ENCODE peak calls at places on chromosomes 11 and 22, in nine cellular contexts. H is lung, T is SK-N-SH, N is tibial nerve, W is fibroblast of lung, P is GM23338, K is upper lobe of right lung, S is lower lobe of right lung, I is H1. C is an unnamed sample. For H3K4me1, the result is how much of the 10 kb centered on the place peaks cover.

GRCh38 chr11:10605941-10606381 is 37.5 kb upstream of the LYVE1 start:
- DNase-seq in S (peak), W (peak), N (peak), I (no peak), K (peak), H (peak), P (peak), T (no peak), C (no peak)

GRCh38 chr11:130189492-130190210 is 30.1 kb downstream of the ST14 start:
- DNase-seq in K (no peak), S (no peak), T (no peak), H (no peak), I (no peak), N (no peak), P (peak), W (no peak), C (no peak)

GRCh38 chr11:14973621-14974020 is 1.5 kb upstream of the CALCA start:
- DNase-seq in P (peak), T (peak), K (peak), I (peak), N (no peak), H (no peak), S (no peak), W (peak), C (no peak)

GRCh38 chr11:76512851-76513653 is 68.2 kb downstream of the EMSY start:
- DNase-seq in I (no peak), S (no peak), W (peak), T (peak), P (peak), K (no peak), N (no peak), H (no peak), C (no peak)

GRCh38 chr11:78251083-78251699 is 62.5 kb downstream of the USP35 start:
- DNase-seq in K (no peak), I (no peak), W (peak), P (no peak), S (no peak), T (no peak), N (no peak), H (no peak), C (no peak)

GRCh38 chr22:43956805-43957463 is 1.7 kb downstream of the SAMM50 start:
- DNase-seq in S (no peak), P (peak), W (no peak), K (peak), N (no peak), I (no peak), T (no peak), H (no peak), C (no peak)

GRCh38 chr11:20342347-20343279 is 20.9 kb upstream of the HTATIP2 start:
- DNase-seq in T (no peak), K (no peak), S (no peak), N (no peak), W (no peak), I (peak), H (no peak), P (peak), C (no peak)

GRCh38 chr11:57562596-57562995 is 4.9 kb downstream of the UBE2L6 start:
- DNase-seq in S (no peak), K (no peak), P (peak), W (no peak), I (no peak), T (no peak), N (no peak), H (no peak), C (no peak)

GRCh38 chr11:19719960-19720359 is 7.3 kb downstream of the NAV2 start:
- DNase-seq in W (no peak), K (no peak), P (no peak), N (no peak), S (no peak), H (no peak), I (no peak), T (no peak), C (no peak)

GRCh38 chr11:57205046-57205671 is 23.4 kb downstream of the LRRC55 start:
- DNase-seq in W (peak), H (no peak), N (no peak), T (no peak), I (no peak), K (no peak), S (no peak), P (peak), C (no peak)

GRCh38 chr11:86116386-86116726 is 47.5 kb upstream of the PICALM start:
- DNase-seq in W (peak), P (no peak), T (peak), I (no peak), S (no peak), K (no peak), N (no peak), H (no peak), C (no peak)

GRCh38 chr11:28964811-28965210 is 856.6 kb downstream of the METTL15 start:
- DNase-seq in P (no peak), I (no peak), W (peak), K (no peak), N (no peak), T (no peak), S (no peak), H (no peak), C (no peak)

GRCh38 chr22:49998718-49999062 is 13.9 kb downstream of the IL17REL start:
- DNase-seq in S (peak), K (peak), I (no peak), W (no peak), T (no peak), P (no peak), N (no peak), H (no peak), C (no peak)

GRCh38 chr11:6099577-6099976 is 7.9 kb upstream of the OR56B4 start:
- DNase-seq in S (no peak), P (peak), T (no peak), H (no peak), K (no peak), N (no peak), W (no peak), I (no peak), C (no peak)

GRCh38 chr11:70048279-70049024 is 29.7 kb upstream of the ANO1 start:
- DNase-seq in P (peak), H (no peak), W (no peak), N (no peak), K (no peak), T (peak), S (no peak), I (peak), C (no peak)

GRCh38 chr11:72760543-72761400 is 8.6 kb upstream of the ARAP1 start:
- DNase-seq in T (no peak), I (no peak), K (no peak), W (peak), P (no peak), S (no peak), N (no peak), H (no peak), C (no peak)

GRCh38 chr11:35013514-35014191 is 97.2 kb downstream of the PDHX start:
- DNase-seq in H (no peak), W (peak), K (no peak), P (no peak), I (no peak), T (no peak), N (no peak), S (no peak), C (no peak)

GRCh38 chr11:75189911-75190310 is 39.0 kb downstream of the SLCO2B1 start:
- DNase-seq in K (peak), N (no peak), I (no peak), T (no peak), W (no peak), S (no peak), P (no peak), H (no peak), C (no peak)

GRCh38 chr11:8928981-8929615 is 3.6 kb downstream of the C11orf16 start:
- DNase-seq in N (no peak), H (no peak), I (no peak), K (no peak), S (no peak), T (no peak), W (peak), P (no peak), C (no peak)

GRCh38 chr11:69588270-69588669 is 52.7 kb upstream of the CCND1 start:
- DNase-seq in P (peak), T (no peak), S (no peak), H (no peak), K (no peak), N (no peak), I (no peak), W (peak), C (peak)

GRCh38 chr22:26952654-26953379 is 295.4 kb downstream of the MIAT start:
- DNase-seq in P (peak), K (no peak), I (peak), T (peak), S (no peak), H (no peak), W (no peak), N (no peak), C (no peak)

GRCh38 chr11:58628446-58628845 is 6.0 kb downstream of the CNTF start:
- DNase-seq in N (no peak), T (no peak), I (no peak), K (no peak), W (peak), H (no peak), P (no peak), S (no peak), C (no peak)

GRCh38 chr11:95256204-95256819 is 25.3 kb upstream of the SESN3 start:
- DNase-seq in P (no peak), T (no peak), H (peak), W (peak), S (no peak), N (no peak), K (no peak), I (no peak), C (no peak)

GRCh38 chr11:67290801-67291200 is 1.7 kb downstream of the ANKRD13D start:
- DNase-seq in T (no peak), I (no peak), K (peak), H (no peak), S (peak), P (no peak), N (no peak), W (peak), C (no peak)

GRCh38 chr11:58923300-58923788 is 15.9 kb upstream of the GLYATL1 start:
- DNase-seq in K (no peak), W (peak), N (no peak), T (peak), I (peak), H (no peak), S (no peak), P (peak), C (no peak)

GRCh38 chr11:15735711-15736110 is 620.6 kb downstream of the SOX6 start:
- DNase-seq in W (no peak), H (no peak), P (no peak), S (no peak), N (no peak), T (no peak), I (no peak), K (no peak), C (no peak)

GRCh38 chr11:110367571-110367970 is 62.2 kb upstream of the FDX1 start:
- DNase-seq in S (no peak), K (no peak), P (no peak), H (no peak), W (no peak), T (no peak), I (no peak), N (no peak), C (no peak)

GRCh38 chr11:111465400-111465799 is 46.8 kb downstream of the BTG4 start:
- DNase-seq in P (no peak), S (no peak), H (no peak), I (no peak), K (no peak), W (peak), T (no peak), N (no peak), C (no peak)

GRCh38 chr11:7672276-7672959 is 882 bp downstream of the CYB5R2 start:
- DNase-seq in P (no peak), W (no peak), N (no peak), H (no peak), T (no peak), I (no peak), K (no peak), S (no peak), C (no peak)

GRCh38 chr11:17743026-17743807 is 8.6 kb downstream of the KCNC1 start:
- DNase-seq in H (no peak), N (no peak), T (no peak), P (no peak), K (peak), W (no peak), S (no peak), I (no peak), C (no peak)

GRCh38 chr22:49514656-49515055 is 313.0 kb downstream of the BRD1 start:
- DNase-seq in I (no peak), W (no peak), S (no peak), N (no peak), P (no peak), T (no peak), K (no peak), H (no peak), C (no peak)

GRCh38 chr11:79173615-79174014 is 267.2 kb downstream of the TENM4 start:
- DNase-seq in T (no peak), I (no peak), N (peak), H (no peak), P (peak), W (peak), K (no peak), S (no peak), C (no peak)

GRCh38 chr11:69707156-69707555 is 3.3 kb upstream of the FGF19 start:
- DNase-seq in W (no peak), T (no peak), S (no peak), K (no peak), I (no peak), N (no peak), H (no peak), P (peak), C (no peak)

GRCh38 chr11:86244063-86244521 is 461 bp upstream of the EED start:
- DNase-seq in W (peak), T (peak), H (peak), I (no peak), P (peak), S (peak), K (peak), N (peak), C (no peak)

GRCh38 chr11:123183391-123184099 is 11.5 kb downstream of the CLMP start:
- DNase-seq in I (no peak), N (no peak), S (no peak), H (no peak), T (no peak), W (peak), K (no peak), P (no peak), C (no peak)

DNA sequence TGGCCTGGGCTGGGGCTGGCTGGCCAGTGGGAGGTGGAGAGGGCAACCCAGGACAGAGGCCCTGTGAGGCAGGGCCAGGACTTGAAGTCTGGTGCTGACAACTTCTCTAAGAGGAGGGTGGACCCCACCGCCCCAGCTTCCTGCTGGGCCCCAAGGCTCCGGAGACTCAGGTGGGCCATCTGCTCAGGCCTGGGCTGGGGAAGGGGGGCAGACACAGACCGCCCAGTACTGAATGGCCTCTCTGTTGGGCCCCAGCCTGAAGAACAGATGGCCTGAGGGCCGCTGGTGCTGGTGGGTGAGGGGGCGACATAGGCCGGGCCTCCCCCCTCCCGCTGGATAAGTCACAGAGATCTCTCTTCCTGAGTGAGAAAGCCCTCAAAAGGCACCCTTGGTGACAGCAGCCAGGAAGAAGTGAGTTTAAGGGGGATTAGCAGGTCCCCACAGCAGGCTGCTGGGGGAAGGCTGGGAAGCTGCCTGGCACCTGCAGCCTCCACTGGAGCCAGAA is 12.4 kb upstream of the TP53I11 start:
- DNase-seq in T (peak), P (no peak), S (no peak), N (no peak), K (no peak), W (no peak), H (no peak), I (no peak), C (no peak)
- H3K4me1 ChIP-seq in T (under half), P (half or more), S (under half), N (under half), K (under half), W (under half), H (under half), I (under half), C (under half)

GRCh38 chr11:31887180-31887579 is 76.1 kb upstream of the PAX6 start:
- DNase-seq in P (peak), S (no peak), K (no peak), I (peak), T (peak), H (no peak), N (no peak), W (no peak), C (no peak)
- TF ChIP-seq CTCF in P (peak), S (no peak), K (no peak), I (peak), T (peak), H (no peak), N (no peak), W (no peak), C (peak)

DNA sequence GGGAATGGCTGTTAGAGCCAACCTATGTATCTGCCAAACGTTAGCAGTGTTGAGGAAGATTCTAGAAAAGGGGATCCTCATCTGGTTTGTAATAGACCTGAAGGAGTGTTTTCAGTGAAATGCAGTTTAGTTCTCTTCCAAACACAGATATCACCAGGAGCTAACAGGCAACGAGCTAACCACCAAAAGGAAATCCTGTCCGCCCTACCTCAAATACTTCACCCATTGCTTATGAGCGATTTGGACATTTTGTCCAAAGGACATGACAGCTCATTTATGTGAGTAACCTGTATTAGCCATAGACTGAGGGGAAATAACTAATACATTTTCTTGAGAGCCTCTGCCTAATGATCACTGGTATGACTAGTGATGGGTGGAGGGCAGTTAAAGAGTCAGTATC is 676 bp upstream of the C11orf91 start:
- DNase-seq in N (no peak), S (no peak), W (peak), P (no peak), I (no peak), K (no peak), H (no peak), T (no peak), C (peak)
- H3K4me3 ChIP-seq in N (peak), S (peak), W (peak), P (peak), I (peak), K (peak), H (no peak), T (peak), C (peak)

GRCh38 chr22:36431977-36432376 is 44.2 kb upstream of the MYH9 start:
- DNase-seq in W (no peak), S (no peak), P (no peak), T (no peak), H (no peak), N (no peak), I (no peak), K (no peak), C (no peak)
- H3K4me1 ChIP-seq in W (under half), S (under half), P (under half), T (under half), H (under half), N (under half), I (under half), K (under half), C (under half)

DNA sequence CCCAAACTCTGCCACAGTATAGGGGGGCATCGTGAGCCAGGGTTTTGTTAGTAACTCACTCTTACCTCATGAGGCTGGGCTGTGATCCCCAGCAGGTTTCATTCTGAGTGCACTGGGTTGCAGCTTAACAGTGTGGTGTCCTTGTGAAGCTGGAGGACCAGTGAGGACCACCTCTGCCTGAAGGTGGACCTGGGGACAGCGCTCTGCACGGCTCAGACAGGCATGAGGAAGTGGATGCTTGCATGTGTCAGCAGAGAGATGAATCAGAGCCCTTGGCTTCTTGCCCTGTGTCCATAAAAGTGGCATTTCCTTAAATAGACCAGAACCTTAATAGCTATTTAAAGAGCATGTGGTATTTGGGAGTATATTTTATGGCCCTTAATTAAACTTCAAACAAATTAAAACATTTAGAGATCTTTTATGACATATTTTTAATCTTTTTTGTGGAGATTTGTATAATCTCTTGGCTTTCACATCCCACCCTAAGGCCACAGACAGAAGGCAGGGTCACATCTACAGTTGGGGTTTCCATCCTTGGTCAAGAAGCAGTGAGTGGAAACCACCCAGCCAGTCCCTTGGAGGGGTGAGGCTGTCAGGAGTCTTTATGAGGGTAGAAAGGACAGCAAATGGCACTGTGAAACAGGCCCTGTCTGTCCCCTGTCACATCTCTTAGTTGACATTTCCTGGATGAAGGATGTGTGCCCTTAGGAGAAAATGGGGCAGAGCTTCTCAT is 24.8 kb upstream of the ADORA2A start:
- DNase-seq in S (no peak), P (no peak), H (peak), K (no peak), N (peak), W (peak), T (peak), I (no peak), C (peak)
- TF ChIP-seq CTCF in S (no peak), P (no peak), H (no peak), K (no peak), N (no peak), W (no peak), T (no peak), I (no peak), C (no peak)

DNA sequence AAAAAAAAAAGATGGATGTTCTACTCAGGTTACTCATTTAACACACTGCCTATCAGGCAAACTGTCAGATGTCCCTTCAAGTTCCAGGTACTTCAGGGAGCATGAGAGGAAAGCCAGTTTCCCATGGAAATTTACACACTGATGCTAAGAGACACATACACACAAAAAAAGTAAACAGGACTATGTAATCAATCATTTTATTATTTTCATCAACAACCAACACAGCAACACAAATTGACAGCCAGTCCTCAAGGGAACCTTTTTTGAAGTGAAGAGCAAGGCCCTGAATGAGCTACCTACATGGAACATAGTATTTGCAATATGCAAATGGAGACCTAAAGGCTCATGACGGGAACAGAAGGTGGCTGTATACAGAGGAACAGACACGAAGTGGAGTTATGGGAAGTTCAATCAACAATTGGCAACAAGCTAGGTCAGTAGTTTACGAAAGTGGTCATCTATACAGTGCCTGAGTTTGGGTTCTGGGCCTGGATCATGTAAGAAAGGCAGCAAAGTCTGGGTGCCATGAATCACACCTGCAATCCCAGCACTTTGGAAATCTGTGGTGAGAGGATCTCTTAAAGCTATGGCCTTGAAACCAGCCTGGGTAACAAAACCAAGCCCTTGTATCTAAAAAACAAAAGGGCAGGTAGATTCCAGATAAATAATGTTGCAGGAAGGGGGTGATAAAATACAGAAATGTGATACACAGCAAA is 12.6 kb upstream of the WDR74 start:
- DNase-seq in T (no peak), I (no peak), S (no peak), H (no peak), K (no peak), P (peak), W (no peak), N (no peak), C (no peak)
- H3K4me3 ChIP-seq in T (no peak), I (peak), S (no peak), H (no peak), K (no peak), P (peak), W (no peak), N (no peak), C (peak)

GRCh38 chr11:47507868-47508594 is 44.9 kb downstream of the CELF1 start:
- DNase-seq in T (no peak), H (no peak), P (no peak), W (no peak), N (no peak), K (no peak), S (no peak), I (no peak), C (no peak)
- H3K4me1 ChIP-seq in T (under half), H (under half), P (under half), W (under half), N (under half), K (half or more), S (half or more), I (under half), C (under half)

GRCh38 chr22:46560696-46561295 is 23.4 kb upstream of the CELSR1 start:
- DNase-seq in P (no peak), I (no peak), H (no peak), W (no peak), K (no peak), S (peak), N (no peak), T (no peak), C (no peak)
- TF ChIP-seq CTCF in P (no peak), I (no peak), H (no peak), W (no peak), K (no peak), S (no peak), N (no peak), T (no peak), C (no peak)

C was measured in Panc1.